ENCODE peak calls at places on chromosomes 5 and 9, in four cellular contexts. Z is HCT116, P is tibial nerve, D is spleen. A is an unnamed sample.

GRCh38 chr5:1670342-1670741 is 129.3 kb downstream of the MRPL36 start:
- DNase-seq in Z (no peak), P (no peak), D (no peak), A (no peak)

GRCh38 chr5:39177629-39177959 is 41.8 kb downstream of the FYB1 start:
- DNase-seq in Z (no peak), P (no peak), D (no peak), A (no peak)

GRCh38 chr5:150155258-150156032 is at the start of gene PDGFRB:
- DNase-seq in Z (no peak), P (peak), D (peak), A (peak)

GRCh38 chr9:122051401-122052346 is 41.4 kb downstream of the TTLL11 start:
- DNase-seq in Z (no peak), P (no peak), D (no peak), A (no peak)

GRCh38 chr9:114220129-114220541 is 64.8 kb downstream of the COL27A1 start:
- DNase-seq in Z (no peak), P (no peak), D (no peak), A (no peak)

GRCh38 chr9:68513385-68513784 is 27.3 kb downstream of the TMEM252 start:
- DNase-seq in Z (no peak), P (no peak), D (no peak), A (no peak)

GRCh38 chr9:100575765-100576368 is 2.0 kb upstream of the CAVIN4 start:
- DNase-seq in Z (no peak), P (no peak), D (no peak), A (no peak)

GRCh38 chr5:10866913-10867312 is 105.9 kb upstream of the DAP start:
- DNase-seq in Z (no peak), P (no peak), D (no peak), A (no peak)

GRCh38 chr5:32710859-32711692 is at the start of gene NPR3:
- DNase-seq in Z (no peak), P (no peak), D (no peak), A (no peak)

GRCh38 chr5:132641841-132642240 is 16.1 kb upstream of the IL13 start:
- DNase-seq in Z (no peak), P (no peak), D (no peak), A (no peak)

GRCh38 chr5:132639706-132640130 is 18.3 kb upstream of the IL13 start:
- DNase-seq in Z (no peak), P (no peak), D (no peak), A (no peak)

GRCh38 chr5:132640613-132641012 is 17.4 kb upstream of the IL13 start:
- DNase-seq in Z (no peak), P (no peak), D (no peak), A (no peak)

GRCh38 chr5:132641241-132641723 is 16.7 kb upstream of the IL13 start:
- DNase-seq in Z (no peak), P (no peak), D (no peak), A (no peak)

DNA sequence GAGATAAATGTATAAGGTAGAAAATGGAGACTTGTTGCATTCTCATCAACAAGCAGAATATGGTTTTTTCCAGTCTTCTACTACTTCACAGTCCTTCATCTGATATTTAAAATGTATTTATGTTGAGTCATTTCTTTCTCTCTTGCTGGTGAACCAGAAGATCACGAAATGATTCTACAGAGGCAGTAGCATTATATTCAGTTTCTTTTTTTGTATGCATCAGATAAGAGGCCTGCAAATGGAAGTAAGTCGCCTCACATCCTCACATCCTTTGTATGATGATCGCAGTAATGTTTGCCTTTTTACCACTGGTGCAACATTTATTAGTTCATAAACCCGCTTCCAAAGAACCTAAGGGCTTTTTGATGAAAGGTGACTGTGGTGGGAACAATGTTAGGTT is 22.1 kb upstream of the IL13 start:
- DNase-seq in Z (no peak), P (no peak), D (no peak), A (no peak)
- H3K27ac ChIP-seq in Z (no peak), P (no peak), D (no peak), A (no peak)

GRCh38 chr5:5270958-5271605 is 131.0 kb downstream of the ADAMTS16 start:
- DNase-seq in Z (peak), P (peak), D (peak), A (no peak)
- TF ChIP-seq POLR2A in Z (no peak), P (no peak), D (no peak), A (no peak)

GRCh38 chr9:112380771-112381181 is 868 bp downstream of the HSDL2 start:
- DNase-seq in Z (no peak), P (no peak), D (no peak), A (peak)
- H3K27ac ChIP-seq in Z (no peak), P (peak), D (peak), A (peak)

GRCh38 chr9:128703616-128704355 is 1.5 kb downstream of the PKN3 start:
- DNase-seq in Z (no peak), P (no peak), D (peak), A (no peak)
- TF ChIP-seq POLR2A in Z (no peak), P (no peak), D (no peak), A (no peak)

GRCh38 chr5:163489745-163490075 is 15.7 kb upstream of the MAT2B start:
- DNase-seq in Z (no peak), P (no peak), D (no peak), A (no peak)

GRCh38 chr5:163489055-163489744 is 16.2 kb upstream of the MAT2B start:
- DNase-seq in Z (no peak), P (no peak), D (no peak), A (no peak)
- H3K27ac ChIP-seq in Z (no peak), P (no peak), D (no peak), A (no peak)

A was measured in gastrocnemius medialis.